ENCODE peak calls at places on chromosomes 6 and 20, in ten cellular contexts. Z is AG09319, W is uterus, V is Caco-2, L is ovary, Y is epithelial cell of esophagus, G is GM12878, R is pancreas, H is progenitor cell of endocrine pancreas, T is heart left ventricle. M is an unnamed sample.

GRCh38 chr6:102154874-102155273 is 761.4 kb downstream of the GRIK2 start:
- DNase-seq in Z (no peak), W (no peak), V (no peak), L (no peak), Y (no peak), G (no peak), R (no peak), H (no peak), T (no peak), M (no peak)

GRCh38 chr6:131183427-131184095 is 48.3 kb downstream of the AKAP7 start:
- DNase-seq in Z (no peak), W (no peak), V (no peak), L (no peak), Y (no peak), G (no peak), R (no peak), H (no peak), T (no peak), M (no peak)

GRCh38 chr6:51029576-51029975 is 210.9 kb downstream of the TFAP2B start:
- DNase-seq in Z (no peak), W (no peak), V (no peak), L (no peak), Y (no peak), G (no peak), R (no peak), H (no peak), T (no peak), M (no peak)

GRCh38 chr20:34925981-34926380 is 29.6 kb downstream of the GSS start:
- DNase-seq in Z (no peak), W (no peak), V (no peak), L (no peak), Y (no peak), G (no peak), R (no peak), H (no peak), T (no peak), M (no peak)

GRCh38 chr20:17226410-17227198 is at the start of gene PCSK2:
- DNase-seq in Z (peak), W (no peak), V (no peak), L (peak), Y (peak), G (no peak), R (peak), H (peak), T (peak), M (peak)

GRCh38 chr6:12066297-12066696 is 54.2 kb downstream of the HIVEP1 start:
- DNase-seq in Z (no peak), W (no peak), V (no peak), L (no peak), Y (no peak), G (no peak), R (no peak), H (no peak), T (no peak), M (no peak)

GRCh38 chr6:96391776-96392175 is 129.8 kb upstream of the UFL1 start:
- DNase-seq in Z (no peak), W (no peak), V (no peak), L (no peak), Y (peak), G (no peak), R (peak), H (no peak), T (no peak), M (no peak)

GRCh38 chr6:33621396-33622388 is 570 bp downstream of the ITPR3 start:
- DNase-seq in Z (no peak), W (peak), V (peak), L (peak), Y (peak), G (no peak), R (peak), H (no peak), T (peak), M (peak)

GRCh38 chr6:27547157-27548075 is 74.5 kb upstream of the ZNF184 start:
- DNase-seq in Z (no peak), W (no peak), V (peak), L (no peak), Y (peak), G (peak), R (no peak), H (no peak), T (no peak), M (no peak)

GRCh38 chr6:88835210-88835609 is 128.2 kb downstream of the RNGTT start:
- DNase-seq in Z (no peak), W (no peak), V (no peak), L (no peak), Y (no peak), G (no peak), R (no peak), H (no peak), T (no peak), M (no peak)

GRCh38 chr6:72182337-72183246 is 296.2 kb downstream of the RIMS1 start:
- DNase-seq in Z (no peak), W (no peak), V (peak), L (peak), Y (peak), G (no peak), R (peak), H (peak), T (no peak), M (peak)

GRCh38 chr6:122869437-122870024 is 80.5 kb downstream of the SMPDL3A start:
- DNase-seq in Z (no peak), W (peak), V (peak), L (no peak), Y (peak), G (no peak), R (no peak), H (no peak), T (no peak), M (no peak)

GRCh38 chr6:78489874-78490273 is 377.5 kb upstream of the IRAK1BP1 start:
- DNase-seq in Z (no peak), W (no peak), V (no peak), L (no peak), Y (peak), G (no peak), R (no peak), H (no peak), T (no peak), M (no peak)

GRCh38 chr6:169763308-169763707 is 11.9 kb downstream of the ERMARD start:
- DNase-seq in Z (no peak), W (no peak), V (no peak), L (no peak), Y (no peak), G (no peak), R (no peak), H (no peak), T (no peak), M (no peak)

GRCh38 chr6:18389479-18389878 is 2.3 kb downstream of the RNF144B start:
- DNase-seq in Z (no peak), W (no peak), V (no peak), L (no peak), Y (no peak), G (no peak), R (no peak), H (no peak), T (no peak), M (no peak)

GRCh38 chr20:62147528-62147927 is 4.0 kb downstream of the SS18L1 start:
- DNase-seq in Z (no peak), W (no peak), V (no peak), L (no peak), Y (no peak), G (no peak), R (no peak), H (no peak), T (no peak), M (no peak)

GRCh38 chr20:19661717-19662637 is 96.1 kb upstream of the RIN2 start:
- DNase-seq in Z (peak), W (peak), V (peak), L (peak), Y (peak), G (no peak), R (peak), H (peak), T (no peak), M (no peak)

GRCh38 chr6:96065211-96065610 is 49.4 kb downstream of the FUT9 start:
- DNase-seq in Z (no peak), W (no peak), V (no peak), L (no peak), Y (no peak), G (no peak), R (no peak), H (no peak), T (no peak), M (no peak)

GRCh38 chr6:38671885-38672467 is 31.0 kb downstream of the GLO1 start:
- DNase-seq in Z (peak), W (no peak), V (peak), L (no peak), Y (peak), G (peak), R (no peak), H (no peak), T (no peak), M (peak)

GRCh38 chr6:111657146-111657545 is 51.5 kb upstream of the TRAF3IP2 start:
- DNase-seq in Z (no peak), W (no peak), V (no peak), L (no peak), Y (peak), G (no peak), R (no peak), H (no peak), T (no peak), M (no peak)

GRCh38 chr6:50187212-50188055 is 137.7 kb upstream of the DEFB112 start:
- DNase-seq in Z (no peak), W (no peak), V (no peak), L (no peak), Y (no peak), G (no peak), R (no peak), H (no peak), T (no peak), M (no peak)

GRCh38 chr6:169220068-169220964 is 33.3 kb downstream of the THBS2 start:
- DNase-seq in Z (no peak), W (no peak), V (no peak), L (no peak), Y (no peak), G (no peak), R (no peak), H (no peak), T (no peak), M (no peak)

GRCh38 chr6:593907-594212 is 63.0 kb downstream of the HUS1B start:
- DNase-seq in Z (no peak), W (no peak), V (no peak), L (no peak), Y (no peak), G (no peak), R (no peak), H (no peak), T (no peak), M (no peak)

GRCh38 chr20:58759947-58760346 is 67.3 kb downstream of the NPEPL1 start:
- DNase-seq in Z (no peak), W (no peak), V (no peak), L (no peak), Y (no peak), G (no peak), R (no peak), H (no peak), T (no peak), M (no peak)

GRCh38 chr6:12356983-12357972 is 67.1 kb downstream of the EDN1 start:
- DNase-seq in Z (peak), W (no peak), V (no peak), L (no peak), Y (peak), G (peak), R (no peak), H (no peak), T (no peak), M (no peak)

GRCh38 chr20:63471719-63472158 is 716 bp downstream of the KCNQ2 start:
- DNase-seq in Z (no peak), W (no peak), V (no peak), L (no peak), Y (no peak), G (no peak), R (no peak), H (no peak), T (no peak), M (no peak)

GRCh38 chr20:44431502-44432234 is 44.0 kb upstream of the TTPAL start:
- DNase-seq in Z (no peak), W (no peak), V (peak), L (no peak), Y (no peak), G (no peak), R (no peak), H (no peak), T (peak), M (no peak)

GRCh38 chr6:31114540-31114876 is at the start of gene PSORS1C1:
- DNase-seq in Z (peak), W (peak), V (peak), L (peak), Y (peak), G (no peak), R (no peak), H (no peak), T (peak), M (no peak)

DNA sequence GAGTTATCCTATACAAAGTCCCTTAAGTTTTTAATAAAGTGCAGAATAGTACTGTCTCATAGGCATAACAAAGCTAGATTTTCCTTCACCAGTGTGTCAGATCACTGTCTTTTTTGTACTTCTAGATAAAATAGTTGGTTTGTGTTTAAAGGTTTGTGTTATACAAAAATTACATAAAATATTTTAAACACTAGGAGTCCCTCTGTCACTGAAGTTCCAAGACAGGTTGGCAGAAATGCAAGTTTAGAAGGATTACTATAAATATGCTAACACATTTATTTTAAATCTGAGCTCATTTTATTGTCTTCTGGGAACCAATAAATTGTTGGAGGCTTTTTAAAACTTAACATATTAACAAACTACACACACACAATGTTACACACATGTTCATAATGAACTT is 30.8 kb upstream of the RUNX2 start:
- DNase-seq in Z (no peak), W (no peak), V (no peak), L (no peak), Y (no peak), G (no peak), R (no peak), H (no peak), T (no peak), M (no peak)
- TF ChIP-seq CTCF in Z (no peak), W (no peak), V (no peak), L (no peak), Y (no peak), G (no peak), R (no peak), H (no peak), T (no peak), M (no peak)

GRCh38 chr20:6384956-6385355 is 262.1 kb upstream of the FERMT1 start:
- DNase-seq in Z (no peak), W (no peak), V (no peak), L (no peak), Y (no peak), G (no peak), R (no peak), H (no peak), T (no peak), M (no peak)

GRCh38 chr20:6384368-6384767 is 261.5 kb upstream of the FERMT1 start:
- DNase-seq in Z (no peak), W (no peak), V (no peak), L (no peak), Y (no peak), G (no peak), R (no peak), H (no peak), T (no peak), M (no peak)

DNA sequence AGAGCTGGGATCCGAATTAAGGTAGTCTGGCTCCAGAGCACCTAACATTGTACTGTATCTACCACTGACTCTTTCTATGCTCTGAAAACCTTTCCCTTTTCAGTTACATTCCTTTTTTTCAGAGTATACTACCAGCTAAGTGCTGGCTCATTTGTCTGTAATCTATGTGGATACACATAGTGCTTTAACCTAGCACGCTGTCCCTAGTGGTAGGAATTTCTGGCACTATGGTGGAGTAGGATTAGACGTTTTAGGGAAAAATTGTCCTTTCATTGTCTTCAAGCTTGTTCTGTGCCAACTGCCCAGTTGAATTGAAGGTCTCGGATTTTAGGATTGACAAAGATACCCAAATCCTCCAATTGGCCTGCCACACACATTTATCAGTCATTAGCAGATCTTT is 259.1 kb upstream of the FERMT1 start:
- DNase-seq in Z (no peak), W (no peak), V (peak), L (no peak), Y (peak), G (no peak), R (no peak), H (no peak), T (no peak), M (no peak)
- TF ChIP-seq CTCF in Z (peak), W (no peak), V (peak), L (no peak), Y (peak), G (no peak), R (no peak), H (peak), T (no peak), M (no peak)

DNA sequence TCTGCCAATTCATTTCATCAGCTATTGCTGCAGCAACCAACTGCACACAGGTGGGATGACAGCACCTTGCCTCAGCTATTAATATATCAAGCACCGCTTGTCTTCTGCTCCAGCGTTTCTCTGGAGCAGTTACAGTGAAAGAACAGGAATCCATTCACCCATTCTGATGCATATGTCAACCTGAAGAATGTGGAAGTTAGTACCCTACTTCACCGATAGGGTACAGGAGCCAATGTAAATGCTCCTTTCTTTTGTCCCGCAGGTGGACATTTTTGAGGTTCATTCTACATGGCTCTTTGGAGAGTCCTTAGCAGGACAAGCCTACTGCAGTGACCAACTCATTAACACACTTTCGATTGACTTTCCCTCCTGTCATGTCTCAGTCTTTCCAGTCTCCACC is 139.9 kb upstream of the PRND start:
- DNase-seq in Z (no peak), W (no peak), V (no peak), L (no peak), Y (no peak), G (no peak), R (no peak), H (no peak), T (no peak), M (no peak)
- TF ChIP-seq CTCF in Z (no peak), W (no peak), V (no peak), L (no peak), Y (no peak), G (no peak), R (no peak), H (peak), T (no peak), M (no peak)

GRCh38 chr6:35552285-35552917 is 39.7 kb upstream of the TULP1 start:
- DNase-seq in Z (no peak), W (no peak), V (peak), L (no peak), Y (peak), G (peak), R (no peak), H (no peak), T (no peak), M (no peak)
- TF ChIP-seq CTCF in Z (peak), W (no peak), V (peak), L (no peak), Y (peak), G (peak), R (peak), H (peak), T (peak), M (peak)

DNA sequence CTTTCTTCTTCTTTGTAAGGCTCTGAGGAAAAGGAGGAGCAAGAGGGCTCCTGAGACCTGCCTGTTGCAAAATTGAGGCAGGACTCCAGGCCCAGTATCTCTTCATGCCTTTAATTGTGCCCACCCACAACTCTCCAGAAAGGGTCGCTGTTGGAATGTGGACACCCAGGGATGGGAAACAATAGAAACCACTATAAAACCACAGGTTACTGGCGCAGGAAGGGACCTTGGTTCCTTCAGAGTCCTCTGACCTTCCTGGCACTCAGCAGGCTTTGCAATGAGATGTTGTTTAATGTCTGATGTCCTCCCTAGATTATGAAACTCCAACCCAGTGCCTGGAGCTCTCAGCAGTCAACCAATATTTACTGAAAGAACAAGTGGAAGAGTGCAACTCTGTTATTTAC is 136.9 kb downstream of the FNDC1 start:
- DNase-seq in Z (no peak), W (no peak), V (no peak), L (no peak), Y (no peak), G (no peak), R (no peak), H (no peak), T (no peak), M (no peak)
- TF ChIP-seq CTCF in Z (no peak), W (no peak), V (no peak), L (no peak), Y (no peak), G (no peak), R (no peak), H (no peak), T (no peak), M (no peak)

DNA sequence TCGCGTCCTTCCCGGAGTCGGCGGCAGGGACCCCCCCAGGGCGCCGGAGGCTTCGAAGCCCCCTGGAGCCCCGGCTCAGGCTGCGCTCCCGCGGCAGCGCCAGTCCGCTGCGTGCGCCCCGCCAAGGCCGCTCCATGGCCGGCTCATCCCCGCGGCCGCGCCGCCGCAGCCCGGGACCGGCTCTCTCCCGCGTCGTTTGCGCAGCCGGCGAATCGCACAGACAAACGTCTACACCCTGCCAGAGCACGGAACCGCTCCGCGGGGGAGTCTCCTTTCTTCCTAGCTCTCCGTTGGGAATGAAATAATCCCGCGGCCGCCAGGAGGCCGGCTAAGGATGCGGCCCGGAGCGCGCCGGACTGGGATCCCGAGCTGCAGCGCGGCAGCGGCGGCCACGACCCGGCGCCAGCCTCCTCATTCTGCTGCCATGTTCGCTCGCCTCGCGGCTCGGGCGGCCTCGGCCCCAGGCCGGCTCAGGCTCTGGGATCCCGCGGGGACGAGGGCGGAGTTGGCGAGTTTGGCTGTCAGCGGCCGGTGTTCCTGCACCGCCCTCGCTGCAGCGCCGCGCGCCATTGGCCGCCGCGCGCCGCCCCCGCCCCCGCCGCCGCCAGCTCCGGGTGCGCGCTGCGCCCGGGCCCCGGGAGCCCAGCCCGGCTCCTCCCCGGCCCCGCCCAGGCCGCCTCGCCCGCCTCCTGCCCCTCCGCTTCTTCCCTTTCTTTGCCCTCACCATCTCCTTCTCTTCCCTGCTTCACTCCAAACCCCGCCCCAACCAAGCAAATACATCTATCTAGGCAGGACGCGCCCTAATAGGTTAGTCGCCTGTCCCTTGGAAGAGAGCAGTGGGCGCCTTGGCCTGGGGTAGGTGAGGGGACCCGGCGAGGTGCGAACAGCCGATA is at the start of gene GFOD1:
- DNase-seq in Z (no peak), W (peak), V (peak), L (peak), Y (peak), G (no peak), R (peak), H (peak), T (peak), M (peak)
- TF ChIP-seq CTCF in Z (peak), W (no peak), V (no peak), L (no peak), Y (peak), G (no peak), R (no peak), H (peak), T (no peak), M (no peak)

GRCh38 chr6:13614126-13614925 is 809 bp upstream of the NOL7 start:
- DNase-seq in Z (no peak), W (no peak), V (peak), L (no peak), Y (peak), G (no peak), R (peak), H (peak), T (peak), M (no peak)
- TF ChIP-seq CTCF in Z (no peak), W (no peak), V (no peak), L (no peak), Y (no peak), G (no peak), R (no peak), H (no peak), T (no peak), M (no peak)

GRCh38 chr6:15166121-15166520 is 79.7 kb upstream of the JARID2 start:
- DNase-seq in Z (no peak), W (no peak), V (no peak), L (no peak), Y (no peak), G (no peak), R (no peak), H (no peak), T (no peak), M (no peak)
- TF ChIP-seq CTCF in Z (no peak), W (no peak), V (no peak), L (no peak), Y (no peak), G (no peak), R (no peak), H (no peak), T (no peak), M (no peak)